ENCODE peak calls at places on chromosomes 2 and 18, in seven cellular contexts. One of them, this sample, is unnamed.

GRCh38 chr18:57951999-57952774 is 91.8 kb upstream of the NEDD4L start:
- DNase-seq in transverse colon: no peak
- DNase-seq in AG04449: no peak
- DNase-seq in AG09309: no peak
- DNase-seq in brain microvascular endothelial cell: no peak
- DNase-seq in choroid plexus epithelial cell: peak; percentile 21
- DNase-seq in cardiac fibroblast: no peak
- DNase-seq in this sample: no peak

GRCh38 chr2:196459539-196459938 is 180.0 kb upstream of the CCDC150 start:
- DNase-seq in brain microvascular endothelial cell: peak; percentile 84
- DNase-seq in AG04449: no peak
- DNase-seq in transverse colon: no peak
- DNase-seq in choroid plexus epithelial cell: peak; percentile 91
- DNase-seq in cardiac fibroblast: peak; percentile 40
- DNase-seq in AG09309: peak; percentile 37
- DNase-seq in this sample: no peak

GRCh38 chr2:98465456-98466201 is 21.0 kb downstream of the INPP4A start:
- DNase-seq in AG09309: no peak
- DNase-seq in brain microvascular endothelial cell: no peak
- DNase-seq in choroid plexus epithelial cell: peak; percentile 66
- DNase-seq in cardiac fibroblast: peak; percentile 47
- DNase-seq in AG04449: no peak
- DNase-seq in transverse colon: peak; percentile 90
- DNase-seq in this sample: no peak

GRCh38 chr2:159895258-159896209 is 97.5 kb upstream of the CD302 start:
- DNase-seq in AG09309: no peak
- DNase-seq in brain microvascular endothelial cell: peak; percentile 34
- DNase-seq in choroid plexus epithelial cell: peak; percentile 80
- DNase-seq in transverse colon: no peak
- DNase-seq in AG04449: peak; percentile 5
- DNase-seq in cardiac fibroblast: peak; percentile 9
- DNase-seq in this sample: no peak

GRCh38 chr2:104938226-104938941 is 84.5 kb downstream of the POU3F3 start:
- DNase-seq in transverse colon: no peak
- DNase-seq in AG04449: no peak
- DNase-seq in brain microvascular endothelial cell: no peak
- DNase-seq in choroid plexus epithelial cell: no peak
- DNase-seq in cardiac fibroblast: no peak
- DNase-seq in AG09309: no peak
- DNase-seq in this sample: no peak

GRCh38 chr2:168686485-168687191 is 115.8 kb upstream of the NOSTRIN start:
- DNase-seq in choroid plexus epithelial cell: peak; percentile 58
- DNase-seq in cardiac fibroblast: peak; percentile 79
- DNase-seq in transverse colon: no peak
- DNase-seq in brain microvascular endothelial cell: peak; percentile 60
- DNase-seq in AG04449: no peak
- DNase-seq in AG09309: no peak
- DNase-seq in this sample: no peak

GRCh38 chr2:204625135-204625534 is 79.9 kb downstream of the PARD3B start:
- DNase-seq in AG09309: no peak
- DNase-seq in cardiac fibroblast: peak; percentile 30
- DNase-seq in brain microvascular endothelial cell: no peak
- DNase-seq in transverse colon: peak; percentile 24
- DNase-seq in choroid plexus epithelial cell: no peak
- DNase-seq in AG04449: no peak
- DNase-seq in this sample: no peak

GRCh38 chr2:224630659-224631550 is 45.7 kb upstream of the CUL3 start:
- DNase-seq in transverse colon: no peak
- DNase-seq in brain microvascular endothelial cell: no peak
- DNase-seq in choroid plexus epithelial cell: no peak
- DNase-seq in AG09309: no peak
- DNase-seq in cardiac fibroblast: no peak
- DNase-seq in AG04449: no peak
- DNase-seq in this sample: peak; percentile 15

GRCh38 chr2:10873790-10874437 is 37.8 kb upstream of the KCNF1 start:
- DNase-seq in transverse colon: no peak
- DNase-seq in choroid plexus epithelial cell: no peak
- DNase-seq in AG04449: peak; percentile 10
- DNase-seq in AG09309: no peak
- DNase-seq in brain microvascular endothelial cell: no peak
- DNase-seq in cardiac fibroblast: no peak
- DNase-seq in this sample: peak; percentile 23

GRCh38 chr2:143433158-143433557 is 303.9 kb downstream of the ARHGAP15 start:
- DNase-seq in transverse colon: no peak
- DNase-seq in choroid plexus epithelial cell: peak; percentile 31
- DNase-seq in brain microvascular endothelial cell: no peak
- DNase-seq in cardiac fibroblast: no peak
- DNase-seq in AG04449: no peak
- DNase-seq in AG09309: no peak
- DNase-seq in this sample: no peak

GRCh38 chr2:11877764-11878163 is 131.3 kb downstream of the LPIN1 start:
- DNase-seq in brain microvascular endothelial cell: no peak
- DNase-seq in choroid plexus epithelial cell: no peak
- DNase-seq in transverse colon: no peak
- DNase-seq in AG09309: no peak
- DNase-seq in AG04449: no peak
- DNase-seq in cardiac fibroblast: no peak
- DNase-seq in this sample: no peak

GRCh38 chr2:130726614-130727180 is 2.2 kb upstream of the GPR148 start:
- DNase-seq in transverse colon: no peak
- DNase-seq in brain microvascular endothelial cell: no peak
- DNase-seq in choroid plexus epithelial cell: no peak
- DNase-seq in AG09309: no peak
- DNase-seq in cardiac fibroblast: no peak
- DNase-seq in AG04449: no peak
- DNase-seq in this sample: no peak

GRCh38 chr18:21110667-21111350 is 804 bp downstream of the ROCK1 start:
- DNase-seq in transverse colon: peak; percentile 67
- DNase-seq in cardiac fibroblast: peak; percentile 53
- DNase-seq in choroid plexus epithelial cell: peak; percentile 53
- DNase-seq in AG04449: no peak
- DNase-seq in AG09309: no peak
- DNase-seq in brain microvascular endothelial cell: peak; percentile 32
- DNase-seq in this sample: peak; percentile 63

GRCh38 chr18:388198-388597 is 112.3 kb downstream of the COLEC12 start:
- DNase-seq in cardiac fibroblast: no peak
- DNase-seq in AG09309: no peak
- DNase-seq in brain microvascular endothelial cell: no peak
- DNase-seq in choroid plexus epithelial cell: no peak
- DNase-seq in AG04449: no peak
- DNase-seq in transverse colon: no peak
- DNase-seq in this sample: no peak

GRCh38 chr2:30701782-30702181 is 105.5 kb downstream of the CAPN13 start:
- DNase-seq in transverse colon: no peak
- DNase-seq in AG09309: no peak
- DNase-seq in brain microvascular endothelial cell: no peak
- DNase-seq in cardiac fibroblast: no peak
- DNase-seq in choroid plexus epithelial cell: no peak
- DNase-seq in AG04449: no peak
- DNase-seq in this sample: no peak

GRCh38 chr18:25351280-25351772 is 640 bp downstream of the ZNF521 start:
- DNase-seq in brain microvascular endothelial cell: no peak
- DNase-seq in AG04449: no peak
- DNase-seq in choroid plexus epithelial cell: peak; percentile 11
- DNase-seq in AG09309: no peak
- DNase-seq in transverse colon: no peak
- DNase-seq in cardiac fibroblast: no peak
- DNase-seq in this sample: no peak

GRCh38 chr18:13514558-13514957 is 211.8 kb downstream of the FAM210A start:
- DNase-seq in AG04449: no peak
- DNase-seq in transverse colon: no peak
- DNase-seq in cardiac fibroblast: no peak
- DNase-seq in choroid plexus epithelial cell: no peak
- DNase-seq in brain microvascular endothelial cell: no peak
- DNase-seq in AG09309: no peak
- DNase-seq in this sample: no peak

GRCh38 chr2:149226790-149227189 is 103.6 kb upstream of the LYPD6 start:
- DNase-seq in AG04449: no peak
- DNase-seq in AG09309: no peak
- DNase-seq in brain microvascular endothelial cell: no peak
- DNase-seq in cardiac fibroblast: no peak
- DNase-seq in choroid plexus epithelial cell: no peak
- DNase-seq in transverse colon: no peak
- DNase-seq in this sample: no peak

GRCh38 chr18:79611040-79611681 is 68.4 kb upstream of the CTDP1 start:
- DNase-seq in AG09309: no peak
- DNase-seq in AG04449: peak; percentile 36
- DNase-seq in choroid plexus epithelial cell: peak; percentile 86
- DNase-seq in cardiac fibroblast: peak; percentile 90
- DNase-seq in transverse colon: no peak
- DNase-seq in brain microvascular endothelial cell: peak; percentile 92
- DNase-seq in this sample: peak; percentile 80

GRCh38 chr18:37304012-37304680 is 261.5 kb downstream of the CELF4 start:
- DNase-seq in brain microvascular endothelial cell: no peak
- DNase-seq in AG09309: no peak
- DNase-seq in choroid plexus epithelial cell: no peak
- DNase-seq in AG04449: no peak
- DNase-seq in transverse colon: no peak
- DNase-seq in cardiac fibroblast: no peak
- DNase-seq in this sample: no peak

GRCh38 chr18:53990485-53990884 is 234.0 kb downstream of the MBD2 start:
- DNase-seq in transverse colon: no peak
- DNase-seq in choroid plexus epithelial cell: no peak
- DNase-seq in cardiac fibroblast: no peak
- DNase-seq in AG04449: no peak
- DNase-seq in AG09309: no peak
- DNase-seq in brain microvascular endothelial cell: no peak
- DNase-seq in this sample: no peak

GRCh38 chr2:152729844-152730243 is 11.4 kb downstream of the ARL6IP6 start:
- DNase-seq in transverse colon: no peak
- DNase-seq in AG04449: no peak
- DNase-seq in brain microvascular endothelial cell: no peak
- DNase-seq in choroid plexus epithelial cell: no peak
- DNase-seq in AG09309: no peak
- DNase-seq in cardiac fibroblast: no peak
- DNase-seq in this sample: peak; percentile 5

GRCh38 chr2:40783704-40784103 is 331.8 kb upstream of the SLC8A1 start:
- DNase-seq in brain microvascular endothelial cell: no peak
- DNase-seq in AG04449: no peak
- DNase-seq in cardiac fibroblast: no peak
- DNase-seq in choroid plexus epithelial cell: no peak
- DNase-seq in AG09309: no peak
- DNase-seq in transverse colon: no peak
- DNase-seq in this sample: no peak

DNA sequence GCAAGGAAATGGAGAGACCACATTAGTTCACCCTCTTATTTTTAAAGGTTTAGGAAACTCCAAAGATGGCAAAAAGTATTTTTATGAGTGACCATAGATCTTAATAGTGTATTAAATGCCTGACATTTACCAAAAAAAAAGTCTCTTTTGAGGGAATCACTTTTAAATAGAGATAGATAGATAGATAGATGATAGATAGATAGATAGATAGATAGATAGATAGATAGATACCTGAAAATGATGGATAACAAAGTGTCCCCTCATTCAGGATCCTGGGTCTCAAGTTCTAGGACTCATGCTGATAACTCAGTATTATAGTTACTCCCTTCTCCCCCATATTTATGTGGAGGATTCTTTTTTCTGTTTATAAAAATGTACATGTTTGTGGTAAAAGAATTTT is 52.8 kb downstream of the FARP2 start:
- DNase-seq in AG04449: no peak
- DNase-seq in brain microvascular endothelial cell: no peak
- DNase-seq in transverse colon: no peak
- DNase-seq in choroid plexus epithelial cell: no peak
- DNase-seq in AG09309: no peak
- DNase-seq in cardiac fibroblast: no peak
- DNase-seq in this sample: no peak
- TF ChIP-seq CTCF in AG04449: no peak
- TF ChIP-seq CTCF in brain microvascular endothelial cell: no peak
- TF ChIP-seq CTCF in transverse colon: no peak
- TF ChIP-seq CTCF in choroid plexus epithelial cell: no peak
- TF ChIP-seq CTCF in AG09309: no peak
- TF ChIP-seq CTCF in cardiac fibroblast: no peak
- TF ChIP-seq CTCF in this sample: no peak

GRCh38 chr2:26059542-26059941 is 25.7 kb downstream of the RAB10 start:
- DNase-seq in cardiac fibroblast: no peak
- DNase-seq in choroid plexus epithelial cell: peak; percentile 43
- DNase-seq in brain microvascular endothelial cell: no peak
- DNase-seq in AG09309: no peak
- DNase-seq in AG04449: no peak
- DNase-seq in transverse colon: no peak
- DNase-seq in this sample: no peak
- TF ChIP-seq CTCF in cardiac fibroblast: no peak
- TF ChIP-seq CTCF in choroid plexus epithelial cell: peak; percentile 35
- TF ChIP-seq CTCF in brain microvascular endothelial cell: peak; percentile 29
- TF ChIP-seq CTCF in AG09309: no peak
- TF ChIP-seq CTCF in AG04449: no peak
- TF ChIP-seq CTCF in transverse colon: no peak
- TF ChIP-seq CTCF in this sample: peak; percentile 26

GRCh38 chr2:70923378-70924015 is 12.2 kb upstream of the ATP6V1B1 start:
- DNase-seq in brain microvascular endothelial cell: no peak
- DNase-seq in AG04449: no peak
- DNase-seq in cardiac fibroblast: peak; percentile 17
- DNase-seq in choroid plexus epithelial cell: peak; percentile 14
- DNase-seq in AG09309: no peak
- DNase-seq in transverse colon: no peak
- DNase-seq in this sample: no peak
- TF ChIP-seq CTCF in brain microvascular endothelial cell: peak; percentile 49
- TF ChIP-seq CTCF in AG04449: no peak
- TF ChIP-seq CTCF in cardiac fibroblast: peak; percentile 28
- TF ChIP-seq CTCF in choroid plexus epithelial cell: peak; percentile 46
- TF ChIP-seq CTCF in AG09309: peak; percentile 28
- TF ChIP-seq CTCF in transverse colon: no peak
- TF ChIP-seq CTCF in this sample: peak; percentile 42

GRCh38 chr2:32383858-32384257 is 27.0 kb downstream of the BIRC6 start:
- DNase-seq in AG04449: no peak
- DNase-seq in AG09309: no peak
- DNase-seq in cardiac fibroblast: no peak
- DNase-seq in choroid plexus epithelial cell: no peak
- DNase-seq in brain microvascular endothelial cell: no peak
- DNase-seq in transverse colon: no peak
- DNase-seq in this sample: no peak
- TF ChIP-seq CTCF in AG04449: no peak
- TF ChIP-seq CTCF in AG09309: no peak
- TF ChIP-seq CTCF in cardiac fibroblast: no peak
- TF ChIP-seq CTCF in choroid plexus epithelial cell: no peak
- TF ChIP-seq CTCF in brain microvascular endothelial cell: no peak
- TF ChIP-seq CTCF in transverse colon: no peak
- TF ChIP-seq CTCF in this sample: no peak

This sample was measured in foreskin keratinocyte.